ENCODE peak calls at places on chromosome X, in four cellular contexts. F is GM23248, P is cardiac muscle cell, D is suprapubic skin. L is an unnamed sample.

GRCh38 chrX:115233497-115234219 is at the start of gene LRCH2:
- DNase-seq in F (peak), P (peak), D (peak), L (no peak)

GRCh38 chrX:69137371-69137881 is 27.8 kb downstream of the PJA1 start:
- DNase-seq in F (peak), P (no peak), D (no peak), L (no peak)

GRCh38 chrX:70439016-70439415 is 5.6 kb upstream of the DLG3 start:
- DNase-seq in F (peak), P (no peak), D (no peak), L (no peak)

GRCh38 chrX:8728932-8729331 is 3.0 kb downstream of the ANOS1 start:
- DNase-seq in F (no peak), P (peak), D (no peak), L (no peak)

GRCh38 chrX:31217111-31217510 is 145.3 kb upstream of the FTHL17 start:
- DNase-seq in F (no peak), P (no peak), D (no peak), L (no peak)

GRCh38 chrX:48971325-48972213 is at the start of gene KCND1:
- DNase-seq in F (peak), P (peak), D (peak), L (no peak)

GRCh38 chrX:131845201-131845600 is 177.9 kb upstream of the STK26 start:
- DNase-seq in F (no peak), P (no peak), D (no peak), L (no peak)

GRCh38 chrX:72115380-72115779 is 16.3 kb downstream of the RTL5 start:
- DNase-seq in F (no peak), P (no peak), D (no peak), L (no peak)

GRCh38 chrX:20063716-20064351 is 52.9 kb downstream of the MAP7D2 start:
- DNase-seq in F (peak), P (no peak), D (no peak), L (no peak)

GRCh38 chrX:24693453-24694202 is at the start of gene POLA1:
- DNase-seq in F (peak), P (peak), D (peak), L (peak)

GRCh38 chrX:24696241-24696640 is 2.5 kb downstream of the POLA1 start:
- DNase-seq in F (no peak), P (no peak), D (no peak), L (no peak)

GRCh38 chrX:24694825-24695224 is 1.1 kb downstream of the POLA1 start:
- DNase-seq in F (peak), P (no peak), D (no peak), L (no peak)

DNA sequence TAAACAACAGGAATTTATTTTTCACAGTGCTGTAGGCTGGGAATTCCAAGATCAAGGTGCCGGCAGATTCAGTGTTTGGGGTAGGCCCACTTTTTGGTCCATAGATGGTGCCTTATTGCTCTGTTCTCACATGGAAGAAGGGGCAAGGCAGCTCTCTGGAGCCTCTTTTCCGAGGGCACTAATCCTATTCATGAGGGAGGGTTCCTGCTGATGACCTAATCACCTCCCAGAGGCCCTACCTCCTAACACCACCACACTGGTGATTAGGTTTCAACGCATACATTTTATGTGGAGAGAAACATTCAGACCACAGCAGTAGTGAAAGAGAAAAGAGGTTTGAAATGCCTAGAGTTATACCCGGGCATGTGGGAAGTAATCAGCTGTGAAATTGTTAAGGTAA is 1.4 kb upstream of the POLA1 start:
- DNase-seq in F (no peak), P (no peak), D (no peak), L (no peak)
- H3K4me3 ChIP-seq in F (no peak), P (no peak), D (no peak), L (no peak)

DNA sequence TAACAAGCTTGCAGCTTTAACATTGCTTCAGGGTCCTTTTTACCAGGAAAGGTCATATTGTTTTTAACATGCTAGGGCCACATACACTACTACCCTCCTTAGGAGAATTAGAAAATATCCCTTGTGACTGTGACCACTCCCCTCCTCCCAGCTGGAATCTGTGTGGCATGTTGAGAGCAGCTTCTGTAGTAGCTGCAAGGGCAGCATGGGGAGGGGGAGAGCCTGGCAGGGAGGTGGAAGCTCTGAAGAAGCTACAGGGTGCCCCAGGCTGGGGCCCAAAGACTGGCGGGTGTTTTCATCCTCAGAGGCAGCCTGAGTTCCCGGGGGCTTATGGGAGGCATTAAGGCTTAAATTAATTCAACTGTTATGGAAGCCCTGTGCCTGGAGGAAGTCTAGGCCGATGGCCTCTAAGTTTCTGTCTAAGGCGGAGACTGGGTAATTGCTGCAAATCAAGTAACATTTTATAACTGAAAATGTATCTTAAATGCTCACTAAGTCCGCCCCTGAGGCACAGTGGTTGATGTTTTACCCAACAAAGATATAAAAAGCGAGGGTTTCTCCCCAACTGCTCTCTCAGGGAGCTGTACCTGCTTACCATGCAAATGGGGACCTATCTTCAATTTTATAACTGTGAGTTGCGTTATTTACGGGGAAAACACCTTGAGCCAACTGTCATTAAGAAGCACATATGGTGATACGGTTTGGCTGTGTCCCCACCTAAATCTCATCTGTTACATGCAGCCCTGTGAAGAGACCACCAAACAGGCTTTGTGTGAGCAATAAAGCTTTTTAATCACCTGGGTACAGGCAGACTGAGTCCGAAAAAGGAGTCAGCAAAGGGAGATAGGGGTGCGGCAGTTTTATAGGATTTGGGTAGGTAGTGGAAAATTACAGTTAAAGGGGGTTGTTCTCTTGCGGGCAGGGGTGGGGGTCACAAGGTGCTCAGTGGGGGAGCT is 37.4 kb upstream of the STS start:
- DNase-seq in F (no peak), P (peak), D (no peak), L (no peak)
- H3K4me3 ChIP-seq in F (no peak), P (no peak), D (no peak), L (no peak)

GRCh38 chrX:13762015-13762414 is 27.5 kb downstream of the OFD1 start:
- DNase-seq in F (no peak), P (no peak), D (no peak), L (no peak)
- H3K4me3 ChIP-seq in F (no peak), P (no peak), D (no peak), L (no peak)

GRCh38 chrX:101745046-101745445 is 85.4 kb upstream of the ARMCX2 start:
- DNase-seq in F (no peak), P (no peak), D (no peak), L (no peak)
- H3K4me3 ChIP-seq in F (no peak), P (no peak), D (no peak), L (no peak)

GRCh38 chrX:53798281-53798680 is 111.8 kb upstream of the HUWE1 start:
- DNase-seq in F (no peak), P (no peak), D (no peak), L (no peak)
- H3K4me3 ChIP-seq in F (no peak), P (no peak), D (no peak), L (no peak)

DNA sequence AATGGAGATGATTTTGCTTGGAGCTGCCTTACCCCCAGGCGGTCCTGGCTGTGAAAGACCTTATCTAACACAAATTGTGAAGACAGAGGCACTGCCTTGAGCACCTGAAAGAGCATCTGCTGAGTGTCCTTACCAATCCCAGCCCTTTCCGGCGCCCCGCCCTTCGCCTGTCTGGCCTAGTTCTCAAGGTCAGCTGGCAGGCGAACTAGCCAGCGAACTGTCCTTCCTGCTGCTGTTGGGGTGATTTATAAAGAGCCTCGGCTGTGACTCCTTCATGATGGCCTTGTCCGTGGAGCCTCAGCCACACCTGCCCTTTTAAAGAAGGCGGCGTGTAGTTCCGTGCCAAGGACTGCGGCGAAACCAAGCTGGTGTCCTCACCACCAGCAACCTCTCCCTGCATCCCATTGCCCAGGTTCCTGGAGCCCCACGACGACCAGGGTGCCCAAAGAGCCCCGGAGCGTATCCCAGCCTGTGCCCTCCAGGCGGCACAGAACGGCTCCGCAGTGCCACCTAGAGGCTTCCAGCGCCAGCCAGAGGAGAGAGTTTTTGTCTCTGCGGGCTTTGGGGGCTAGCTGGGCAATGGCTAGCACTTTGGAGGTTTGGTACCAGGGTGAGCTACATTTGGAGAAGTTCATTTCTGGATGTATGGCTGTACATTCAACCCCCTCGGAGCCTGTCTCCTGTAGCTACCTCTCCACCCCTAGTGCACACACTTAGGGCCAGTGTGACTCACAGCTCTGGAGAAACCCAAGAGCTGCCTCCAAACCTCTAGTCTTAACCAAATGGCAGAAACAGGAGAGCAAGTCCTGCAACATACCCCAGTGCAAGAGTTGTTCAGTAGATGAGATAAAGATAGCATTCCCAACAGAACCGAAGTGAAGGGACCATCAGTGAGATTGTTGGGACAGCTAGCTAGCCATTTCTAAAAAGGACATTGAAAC is 36.8 kb upstream of the VMA21 start:
- DNase-seq in F (peak), P (peak), D (no peak), L (no peak)
- H3K4me3 ChIP-seq in F (no peak), P (peak), D (no peak), L (no peak)